ENCODE peak calls at places on chromosomes 2 and 18, in ten cellular contexts. One of them, this sample, is unnamed.
A peak's percentile ranks its signal among the peaks of the same experiment; 100 is the strongest.

GRCh38 chr18:25399554-25399953 is 47.6 kb upstream of the ZNF521 start:
- DNase-seq in right atrium auricular region: no peak
- DNase-seq in prostate gland: no peak
- DNase-seq in right lobe of liver: no peak
- DNase-seq in left lung: no peak
- DNase-seq in A549: no peak
- DNase-seq in heart right ventricle: no peak
- DNase-seq in adipocyte: no peak
- DNase-seq in pancreas: no peak
- DNase-seq in spleen: no peak
- DNase-seq in this sample: no peak

GRCh38 chr2:164203131-164203530 is 418.2 kb downstream of the GRB14 start:
- DNase-seq in right atrium auricular region: no peak
- DNase-seq in prostate gland: no peak
- DNase-seq in right lobe of liver: no peak
- DNase-seq in left lung: no peak
- DNase-seq in A549: no peak
- DNase-seq in heart right ventricle: no peak
- DNase-seq in adipocyte: peak; percentile 62
- DNase-seq in pancreas: no peak
- DNase-seq in spleen: no peak
- DNase-seq in this sample: no peak

GRCh38 chr18:75545189-75545588 is 117.7 kb upstream of the SMIM21 start:
- DNase-seq in right atrium auricular region: no peak
- DNase-seq in prostate gland: no peak
- DNase-seq in right lobe of liver: no peak
- DNase-seq in left lung: no peak
- DNase-seq in A549: no peak
- DNase-seq in heart right ventricle: no peak
- DNase-seq in adipocyte: no peak
- DNase-seq in pancreas: no peak
- DNase-seq in spleen: no peak
- DNase-seq in this sample: no peak

GRCh38 chr2:31414601-31415241 is at the start of gene XDH:
- DNase-seq in right atrium auricular region: no peak
- DNase-seq in prostate gland: no peak
- DNase-seq in right lobe of liver: peak; percentile 61
- DNase-seq in left lung: no peak
- DNase-seq in A549: peak; percentile 49
- DNase-seq in heart right ventricle: no peak
- DNase-seq in adipocyte: no peak
- DNase-seq in pancreas: no peak
- DNase-seq in spleen: no peak
- DNase-seq in this sample: peak; percentile 58

GRCh38 chr2:74440378-74441110 is 1.2 kb downstream of the RTKN start:
- DNase-seq in right atrium auricular region: peak; percentile 85
- DNase-seq in prostate gland: peak; percentile 83
- DNase-seq in right lobe of liver: peak; percentile 88
- DNase-seq in left lung: peak; percentile 94
- DNase-seq in A549: peak; percentile 85
- DNase-seq in heart right ventricle: peak; percentile 90
- DNase-seq in adipocyte: peak; percentile 96
- DNase-seq in pancreas: peak; percentile 93
- DNase-seq in spleen: peak; percentile 92
- DNase-seq in this sample: peak; percentile 89

GRCh38 chr2:228180126-228181097 is 1.1 kb downstream of the SPHKAP start:
- DNase-seq in right atrium auricular region: no peak
- DNase-seq in prostate gland: no peak
- DNase-seq in right lobe of liver: no peak
- DNase-seq in left lung: peak; percentile 58
- DNase-seq in A549: peak; percentile 12
- DNase-seq in heart right ventricle: peak; percentile 41
- DNase-seq in adipocyte: peak; percentile 4
- DNase-seq in pancreas: no peak
- DNase-seq in spleen: no peak
- DNase-seq in this sample: no peak

GRCh38 chr2:46849741-46850474 is 65.7 kb downstream of the MCFD2 start:
- DNase-seq in right atrium auricular region: no peak
- DNase-seq in prostate gland: peak; percentile 26
- DNase-seq in right lobe of liver: no peak
- DNase-seq in left lung: no peak
- DNase-seq in A549: peak; percentile 50
- DNase-seq in heart right ventricle: peak; percentile 69
- DNase-seq in adipocyte: peak; percentile 62
- DNase-seq in pancreas: peak; percentile 42
- DNase-seq in spleen: no peak
- DNase-seq in this sample: peak; percentile 31

GRCh38 chr2:39778233-39778632 is 825 bp downstream of the THUMPD2 start:
- DNase-seq in right atrium auricular region: no peak
- DNase-seq in prostate gland: no peak
- DNase-seq in right lobe of liver: no peak
- DNase-seq in left lung: no peak
- DNase-seq in A549: no peak
- DNase-seq in heart right ventricle: no peak
- DNase-seq in adipocyte: no peak
- DNase-seq in pancreas: no peak
- DNase-seq in spleen: no peak
- DNase-seq in this sample: no peak

GRCh38 chr2:151730242-151730975 is 3.9 kb downstream of the NEB start:
- DNase-seq in right atrium auricular region: no peak
- DNase-seq in prostate gland: no peak
- DNase-seq in right lobe of liver: no peak
- DNase-seq in left lung: no peak
- DNase-seq in A549: no peak
- DNase-seq in heart right ventricle: no peak
- DNase-seq in adipocyte: peak; percentile 3
- DNase-seq in pancreas: no peak
- DNase-seq in spleen: no peak
- DNase-seq in this sample: no peak

GRCh38 chr2:219252900-219253752 is at the start of gene TUBA4B:
- DNase-seq in right atrium auricular region: no peak
- DNase-seq in prostate gland: no peak
- DNase-seq in right lobe of liver: no peak
- DNase-seq in left lung: peak; percentile 88
- DNase-seq in A549: peak; percentile 43
- DNase-seq in heart right ventricle: no peak
- DNase-seq in adipocyte: peak; percentile 43
- DNase-seq in pancreas: peak; percentile 67
- DNase-seq in spleen: peak; percentile 93
- DNase-seq in this sample: peak; percentile 65

GRCh38 chr2:219250044-219250781 is 2.8 kb upstream of the TUBA4B start:
- DNase-seq in right atrium auricular region: no peak
- DNase-seq in prostate gland: no peak
- DNase-seq in right lobe of liver: no peak
- DNase-seq in left lung: no peak
- DNase-seq in A549: no peak
- DNase-seq in heart right ventricle: no peak
- DNase-seq in adipocyte: peak; percentile 22
- DNase-seq in pancreas: no peak
- DNase-seq in spleen: peak; percentile 87
- DNase-seq in this sample: no peak

GRCh38 chr2:219252084-219252483 is 959 bp upstream of the TUBA4B start:
- DNase-seq in right atrium auricular region: no peak
- DNase-seq in prostate gland: no peak
- DNase-seq in right lobe of liver: no peak
- DNase-seq in left lung: no peak
- DNase-seq in A549: no peak
- DNase-seq in heart right ventricle: no peak
- DNase-seq in adipocyte: no peak
- DNase-seq in pancreas: no peak
- DNase-seq in spleen: no peak
- DNase-seq in this sample: peak; percentile 31

GRCh38 chr2:219252570-219252899 is 508 bp upstream of the TUBA4B start:
- DNase-seq in right atrium auricular region: no peak
- DNase-seq in prostate gland: no peak
- DNase-seq in right lobe of liver: no peak
- DNase-seq in left lung: no peak
- DNase-seq in A549: no peak
- DNase-seq in heart right ventricle: no peak
- DNase-seq in adipocyte: no peak
- DNase-seq in pancreas: no peak
- DNase-seq in spleen: no peak
- DNase-seq in this sample: no peak

DNA sequence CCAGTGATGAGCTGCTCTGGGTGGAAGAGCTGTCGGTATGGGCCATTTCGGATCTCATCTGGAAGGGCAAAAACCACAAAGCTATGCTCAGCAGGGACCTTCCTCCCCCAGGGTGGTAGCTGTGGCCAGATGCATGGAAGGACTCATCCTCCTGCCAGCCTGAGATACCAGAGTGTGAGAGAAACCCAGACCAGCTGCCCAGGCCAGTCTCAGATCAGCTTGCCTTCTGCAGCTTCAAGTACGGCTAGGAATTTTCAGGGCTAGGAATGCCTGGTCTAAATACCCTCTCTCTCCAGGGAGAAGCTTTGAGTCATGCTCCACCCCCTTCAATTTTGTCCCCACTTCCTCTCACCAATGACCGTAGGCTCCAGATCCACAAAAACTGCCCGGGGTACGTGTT is 1.4 kb upstream of the TUBA4B start:
- DNase-seq in right atrium auricular region: no peak
- DNase-seq in prostate gland: no peak
- DNase-seq in right lobe of liver: no peak
- DNase-seq in left lung: no peak
- DNase-seq in A549: no peak
- DNase-seq in heart right ventricle: no peak
- DNase-seq in adipocyte: no peak
- DNase-seq in pancreas: no peak
- DNase-seq in spleen: no peak
- DNase-seq in this sample: no peak
- H3K4me3 ChIP-seq in right atrium auricular region: no peak overlapping the region
- H3K4me3 ChIP-seq in prostate gland: no peak overlapping the region
- H3K4me3 ChIP-seq in right lobe of liver: no peak overlapping the region
- H3K4me3 ChIP-seq in left lung: no peak overlapping the region
- H3K4me3 ChIP-seq in A549: peak overlapping the region; percentile 71
- H3K4me3 ChIP-seq in heart right ventricle: no peak overlapping the region
- H3K4me3 ChIP-seq in adipocyte: no peak overlapping the region
- H3K4me3 ChIP-seq in pancreas: peak overlapping the region; percentile 58
- H3K4me3 ChIP-seq in spleen: peak overlapping the region; percentile 89
- H3K4me3 ChIP-seq in this sample: peak overlapping the region; percentile 72

GRCh38 chr2:20632446-20632990 is 18.4 kb downstream of the HS1BP3 start:
- DNase-seq in right atrium auricular region: no peak
- DNase-seq in prostate gland: no peak
- DNase-seq in right lobe of liver: peak; percentile 12
- DNase-seq in left lung: peak; percentile 18
- DNase-seq in A549: no peak
- DNase-seq in heart right ventricle: no peak
- DNase-seq in adipocyte: no peak
- DNase-seq in pancreas: no peak
- DNase-seq in spleen: no peak
- DNase-seq in this sample: no peak

GRCh38 chr2:20629581-20630291 is 21.2 kb downstream of the HS1BP3 start:
- DNase-seq in right atrium auricular region: no peak
- DNase-seq in prostate gland: no peak
- DNase-seq in right lobe of liver: peak; percentile 49
- DNase-seq in left lung: peak; percentile 72
- DNase-seq in A549: no peak
- DNase-seq in heart right ventricle: no peak
- DNase-seq in adipocyte: no peak
- DNase-seq in pancreas: no peak
- DNase-seq in spleen: peak; percentile 71
- DNase-seq in this sample: no peak

GRCh38 chr2:20630967-20631366 is 19.9 kb downstream of the HS1BP3 start:
- DNase-seq in right atrium auricular region: no peak
- DNase-seq in prostate gland: no peak
- DNase-seq in right lobe of liver: peak; percentile 15
- DNase-seq in left lung: peak; percentile 20
- DNase-seq in A549: no peak
- DNase-seq in heart right ventricle: no peak
- DNase-seq in adipocyte: no peak
- DNase-seq in pancreas: no peak
- DNase-seq in spleen: peak; percentile 52
- DNase-seq in this sample: no peak

GRCh38 chr2:20633001-20633400 is 17.9 kb downstream of the HS1BP3 start:
- DNase-seq in right atrium auricular region: no peak
- DNase-seq in prostate gland: no peak
- DNase-seq in right lobe of liver: no peak
- DNase-seq in left lung: peak; percentile 27
- DNase-seq in A549: no peak
- DNase-seq in heart right ventricle: no peak
- DNase-seq in adipocyte: no peak
- DNase-seq in pancreas: no peak
- DNase-seq in spleen: no peak
- DNase-seq in this sample: no peak

GRCh38 chr2:20631617-20632307 is 19.1 kb downstream of the HS1BP3 start:
- DNase-seq in right atrium auricular region: no peak
- DNase-seq in prostate gland: no peak
- DNase-seq in right lobe of liver: peak; percentile 12
- DNase-seq in left lung: peak; percentile 26
- DNase-seq in A549: no peak
- DNase-seq in heart right ventricle: no peak
- DNase-seq in adipocyte: no peak
- DNase-seq in pancreas: no peak
- DNase-seq in spleen: peak; percentile 44
- DNase-seq in this sample: no peak
- H3K4me1 ChIP-seq in right atrium auricular region: no peaks in the 10 kb centered on the region
- H3K4me1 ChIP-seq in prostate gland: peaks cover 15% of the 10 kb centered on the region
- H3K4me1 ChIP-seq in right lobe of liver: peaks cover 28% of the 10 kb centered on the region
- H3K4me1 ChIP-seq in left lung: peaks cover 22% of the 10 kb centered on the region
- H3K4me1 ChIP-seq in A549: peaks cover 21% of the 10 kb centered on the region
- H3K4me1 ChIP-seq in heart right ventricle: peaks cover 39% of the 10 kb centered on the region
- H3K4me1 ChIP-seq in adipocyte: peaks cover 31% of the 10 kb centered on the region
- H3K4me1 ChIP-seq in pancreas: no peaks in the 10 kb centered on the region
- H3K4me1 ChIP-seq in spleen: peaks cover 9% of the 10 kb centered on the region
- H3K4me1 ChIP-seq in this sample: peaks cover 25% of the 10 kb centered on the region

DNA sequence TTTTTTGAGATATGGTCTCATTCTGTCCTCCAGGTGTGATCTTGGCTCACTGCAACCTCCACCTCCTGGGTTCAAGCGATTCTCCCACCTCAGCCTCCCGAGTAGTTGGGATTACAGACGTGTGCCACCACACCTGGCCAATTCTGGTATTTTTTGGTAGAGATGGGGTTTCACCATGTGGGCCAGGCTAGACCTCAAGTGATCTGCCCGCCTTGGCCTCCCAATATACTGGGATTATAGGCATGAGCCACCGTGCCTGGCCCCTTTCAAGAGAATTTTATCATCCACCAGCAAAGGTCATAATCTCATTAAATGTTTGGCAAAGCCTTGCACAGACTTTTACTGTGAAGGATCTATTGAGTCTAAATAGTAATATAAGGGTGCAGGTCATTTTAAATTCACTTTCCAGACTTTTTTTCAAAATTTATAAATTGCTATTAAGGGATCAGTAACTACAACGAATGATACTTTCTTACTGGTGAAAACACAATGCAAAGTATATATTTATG is 2.5 kb downstream of the HADHA start:
- DNase-seq in right atrium auricular region: no peak
- DNase-seq in prostate gland: no peak
- DNase-seq in right lobe of liver: no peak
- DNase-seq in left lung: no peak
- DNase-seq in A549: no peak
- DNase-seq in heart right ventricle: no peak
- DNase-seq in adipocyte: no peak
- DNase-seq in pancreas: no peak
- DNase-seq in spleen: no peak
- DNase-seq in this sample: no peak
- H3K4me3 ChIP-seq in right atrium auricular region: no peak overlapping the region
- H3K4me3 ChIP-seq in prostate gland: no peak overlapping the region
- H3K4me3 ChIP-seq in right lobe of liver: peak overlapping the region; percentile 1
- H3K4me3 ChIP-seq in left lung: no peak overlapping the region
- H3K4me3 ChIP-seq in A549: peak overlapping the region; percentile 74
- H3K4me3 ChIP-seq in heart right ventricle: no peak overlapping the region
- H3K4me3 ChIP-seq in adipocyte: peak overlapping the region; percentile 96
- H3K4me3 ChIP-seq in pancreas: no peak overlapping the region
- H3K4me3 ChIP-seq in spleen: peak overlapping the region; percentile 77
- H3K4me3 ChIP-seq in this sample: no peak overlapping the region

GRCh38 chr2:217222511-217222910 is 362.6 kb upstream of the TNP1 start:
- DNase-seq in right atrium auricular region: no peak
- DNase-seq in prostate gland: no peak
- DNase-seq in right lobe of liver: no peak
- DNase-seq in left lung: no peak
- DNase-seq in A549: no peak
- DNase-seq in heart right ventricle: no peak
- DNase-seq in adipocyte: no peak
- DNase-seq in pancreas: no peak
- DNase-seq in spleen: no peak
- DNase-seq in this sample: no peak
- H3K4me1 ChIP-seq in right atrium auricular region: no peaks in the 10 kb centered on the region
- H3K4me1 ChIP-seq in prostate gland: no peaks in the 10 kb centered on the region
- H3K4me1 ChIP-seq in right lobe of liver: no peaks in the 10 kb centered on the region
- H3K4me1 ChIP-seq in left lung: peaks cover 17% of the 10 kb centered on the region
- H3K4me1 ChIP-seq in A549: peaks cover 6% of the 10 kb centered on the region
- H3K4me1 ChIP-seq in heart right ventricle: no peaks in the 10 kb centered on the region
- H3K4me1 ChIP-seq in adipocyte: peaks cover 54% of the 10 kb centered on the region
- H3K4me1 ChIP-seq in pancreas: no peaks in the 10 kb centered on the region
- H3K4me1 ChIP-seq in spleen: peaks cover 10% of the 10 kb centered on the region
- H3K4me1 ChIP-seq in this sample: no peaks in the 10 kb centered on the region